ENCODE peak calls at places on chromosomes 6 and 20, in nine cellular contexts. J, T, W, K, A, B, F, N and E are unnamed samples.

GRCh38 chr20:51802170-51802745 is at the start of gene SALL4:
- DNase-seq in K (no peak), T (no peak), B (no peak), F (peak; percentile 99), A (no peak), W (peak; percentile 96), N (no peak), J (peak; percentile 76), E (no peak)

GRCh38 chr6:165231581-165232276 is 77.7 kb downstream of the C6orf118 start:
- DNase-seq in W (no peak), T (peak; percentile 85), K (peak; percentile 62), F (peak; percentile 54), A (no peak), N (no peak), B (no peak), J (peak; percentile 37), E (no peak)

GRCh38 chr6:36025932-36026327 is 1.5 kb upstream of the SLC26A8 start:
- DNase-seq in B (no peak), W (no peak), N (no peak), J (no peak), F (peak; percentile 64), K (no peak), T (peak; percentile 51), A (no peak), E (no peak)

GRCh38 chr6:108626777-108627176 is 66.1 kb downstream of the FOXO3 start:
- DNase-seq in W (no peak), B (no peak), K (no peak), A (no peak), T (no peak), F (no peak), N (no peak), J (no peak), E (no peak)

GRCh38 chr6:43097098-43097489 is 21.0 kb downstream of the PTK7 start:
- DNase-seq in N (no peak), K (no peak), F (no peak), A (no peak), J (peak; percentile 29), W (no peak), T (no peak), B (no peak), E (no peak)

GRCh38 chr6:17542243-17542642 is 57.9 kb upstream of the FAM8A1 start:
- DNase-seq in K (no peak), J (no peak), T (no peak), W (no peak), N (no peak), B (no peak), A (no peak), F (no peak), E (no peak)

GRCh38 chr20:21147593-21147992 is 21.7 kb downstream of the KIZ start:
- DNase-seq in N (no peak), B (no peak), F (no peak), A (no peak), J (no peak), T (peak; percentile 63), W (no peak), K (no peak), E (no peak)

GRCh38 chr6:138520463-138520862 is 21.2 kb upstream of the NHSL1 start:
- DNase-seq in A (no peak), K (no peak), N (no peak), F (no peak), J (peak; percentile 4), B (no peak), W (no peak), T (peak; percentile 60), E (peak; percentile 29)

GRCh38 chr6:113719545-113719944 is 137.6 kb upstream of the MARCKS start:
- DNase-seq in A (no peak), B (no peak), T (peak; percentile 69), K (no peak), W (no peak), J (no peak), F (no peak), N (no peak), E (no peak)

DNA sequence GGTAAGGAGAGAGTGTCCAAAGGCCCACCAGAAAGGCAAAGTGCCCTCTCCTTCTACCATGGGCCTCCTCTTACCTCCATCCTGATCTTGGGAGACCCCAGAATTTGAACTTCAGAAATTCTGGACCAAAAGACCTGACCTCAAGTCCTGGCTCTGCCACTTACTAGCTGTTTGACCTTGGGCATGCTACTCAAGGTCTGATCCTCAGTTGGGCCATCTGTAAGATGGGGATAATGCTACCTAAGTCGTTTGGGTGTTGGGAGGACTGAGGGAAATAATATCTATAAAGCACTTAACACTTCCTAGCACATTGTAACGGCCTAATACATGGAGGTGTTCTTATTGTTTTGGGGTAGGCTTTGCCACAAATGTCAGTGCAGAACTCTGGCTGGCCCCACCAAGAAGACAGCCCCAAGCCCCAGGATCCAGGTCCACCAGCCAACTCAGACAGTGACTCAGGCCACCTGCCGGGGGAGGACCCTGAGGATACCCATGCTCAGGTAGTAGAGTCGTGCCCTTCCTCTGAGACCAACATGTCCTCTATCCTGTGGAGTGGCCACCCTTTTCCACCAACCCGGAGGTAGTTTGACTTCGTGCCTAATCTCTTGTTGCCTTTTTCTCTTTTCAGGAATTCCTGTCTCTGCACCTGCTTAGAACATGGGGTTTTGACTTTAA is 2.7 kb downstream of the PRICKLE4 start:
- DNase-seq in T (no peak), N (no peak), B (no peak), W (no peak), K (no peak), F (no peak), A (no peak), J (no peak), E (no peak)
- H3K4me1 ChIP-seq in T (peaks cover 8% of the 10 kb centered on the region), N (peaks cover 24% of the 10 kb centered on the region), B (peaks cover 6% of the 10 kb centered on the region), W (no peaks in the 10 kb centered on the region), K (peaks cover 34% of the 10 kb centered on the region), F (peaks cover 29% of the 10 kb centered on the region), A (peaks cover 40% of the 10 kb centered on the region), J (peaks cover 14% of the 10 kb centered on the region), E (peaks cover 9% of the 10 kb centered on the region)

GRCh38 chr20:9444921-9445320 is 69.5 kb upstream of the LAMP5 start:
- DNase-seq in A (no peak), F (no peak), T (no peak), N (no peak), B (no peak), W (no peak), K (no peak), J (no peak), E (no peak)

GRCh38 chr20:9439806-9440205 is 74.6 kb upstream of the LAMP5 start:
- DNase-seq in W (no peak), F (no peak), J (no peak), K (no peak), T (no peak), A (no peak), B (no peak), N (no peak), E (no peak)

GRCh38 chr20:9442858-9443257 is 71.5 kb upstream of the LAMP5 start:
- DNase-seq in B (no peak), N (no peak), K (no peak), A (no peak), F (no peak), J (peak; percentile 64), W (no peak), T (peak; percentile 9), E (peak; percentile 80)

GRCh38 chr20:9441948-9442347 is 72.4 kb upstream of the LAMP5 start:
- DNase-seq in T (no peak), W (no peak), A (no peak), F (no peak), J (no peak), K (no peak), B (no peak), N (no peak), E (peak; percentile 85)

GRCh38 chr20:9440891-9441290 is 73.5 kb upstream of the LAMP5 start:
- DNase-seq in F (no peak), A (no peak), J (no peak), T (no peak), B (no peak), K (no peak), W (no peak), N (no peak), E (no peak)
- H3K4me1 ChIP-seq in F (peaks cover 5% of the 10 kb centered on the region), A (no peaks in the 10 kb centered on the region), J (no peaks in the 10 kb centered on the region), T (no peaks in the 10 kb centered on the region), B (no peaks in the 10 kb centered on the region), K (no peaks in the 10 kb centered on the region), W (no peaks in the 10 kb centered on the region), N (no peaks in the 10 kb centered on the region), E (peaks cover 38% of the 10 kb centered on the region)

DNA sequence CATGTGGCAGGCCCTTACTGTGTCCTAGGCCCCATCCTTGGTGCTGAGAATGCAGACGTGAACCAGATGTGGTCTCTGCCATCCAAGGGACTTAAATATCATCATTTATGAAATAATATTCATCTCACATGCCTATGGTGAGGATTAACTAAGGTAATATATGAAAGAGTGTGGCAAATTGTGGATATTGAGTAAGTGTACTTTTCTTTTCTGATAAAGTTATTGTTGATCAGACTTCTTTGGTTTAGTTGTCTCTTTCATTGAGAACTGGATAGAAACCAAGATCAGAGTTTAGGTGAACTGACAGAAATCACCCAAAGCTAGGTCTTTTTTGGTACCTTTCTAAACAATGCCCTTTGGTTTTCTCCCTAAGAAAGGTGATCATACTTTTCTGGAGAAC is 5.0 kb downstream of the CHMP4B start:
- DNase-seq in K (no peak), A (no peak), N (no peak), J (no peak), B (no peak), F (no peak), T (no peak), W (no peak), E (no peak)
- H3K4me1 ChIP-seq in K (peaks cover 37% of the 10 kb centered on the region), A (peaks cover 88% of the 10 kb centered on the region), N (peaks cover 36% of the 10 kb centered on the region), J (peaks cover 7% of the 10 kb centered on the region), B (peaks cover 21% of the 10 kb centered on the region), F (peaks cover 14% of the 10 kb centered on the region), T (peaks cover 25% of the 10 kb centered on the region), W (no peaks in the 10 kb centered on the region), E (peaks cover 58% of the 10 kb centered on the region)

GRCh38 chr20:35315199-35316020 is 23.2 kb upstream of the FAM83C start:
- DNase-seq in J (no peak), B (no peak), N (no peak), W (no peak), F (no peak), K (no peak), A (no peak), T (peak; percentile 61), E (no peak)

GRCh38 chr20:35318502-35319157 is 26.4 kb upstream of the FAM83C start:
- DNase-seq in N (no peak), W (no peak), J (no peak), T (peak; percentile 81), F (no peak), A (no peak), K (no peak), B (no peak), E (no peak)

GRCh38 chr20:35317416-35317815 is 25.2 kb upstream of the FAM83C start:
- DNase-seq in A (no peak), F (no peak), J (no peak), B (no peak), T (no peak), K (no peak), W (no peak), N (no peak), E (no peak)

GRCh38 chr20:35314460-35315198 is 22.4 kb upstream of the FAM83C start:
- DNase-seq in J (no peak), A (no peak), K (no peak), T (no peak), F (no peak), B (no peak), W (no peak), N (no peak), E (no peak)

DNA sequence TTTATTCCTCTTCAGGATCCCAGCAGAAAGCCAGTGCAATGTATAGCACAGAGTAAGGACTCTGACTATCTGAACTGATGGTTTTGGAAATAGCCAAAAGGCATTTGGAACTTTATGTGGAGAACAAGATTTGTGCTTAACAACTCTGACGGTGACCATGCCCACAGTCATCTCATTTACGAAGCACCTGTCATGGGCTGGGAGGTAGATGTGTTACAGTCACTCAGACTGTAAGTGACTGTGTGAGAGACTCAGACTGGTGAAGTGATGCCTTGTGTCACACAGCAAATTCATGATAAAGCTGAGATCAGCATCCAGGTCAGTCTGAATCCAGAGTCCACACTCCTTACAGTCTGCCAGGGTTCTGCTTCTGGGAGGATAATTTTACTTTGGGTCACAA is 23.9 kb upstream of the FAM83C start:
- DNase-seq in N (no peak), W (no peak), B (no peak), F (no peak), A (no peak), T (no peak), K (no peak), J (no peak), E (no peak)
- H3K4me1 ChIP-seq in N (no peaks in the 10 kb centered on the region), W (peaks cover 10% of the 10 kb centered on the region), B (no peaks in the 10 kb centered on the region), F (peaks cover 26% of the 10 kb centered on the region), A (peaks cover 59% of the 10 kb centered on the region), T (peaks cover 77% of the 10 kb centered on the region), K (no peaks in the 10 kb centered on the region), J (peaks cover 50% of the 10 kb centered on the region), E (no peaks in the 10 kb centered on the region)